ENCODE peak calls at places on chromosomes 12 and 14, in six cellular contexts. Y, D, S, L, H and M are unnamed samples.

GRCh38 chr12:103249614-103250013 is 246.2 kb downstream of the C12orf42 start:
- DNase-seq in Y (no peak), D (no peak), S (no peak), L (no peak), H (no peak), M (no peak)

GRCh38 chr12:126668961-126669360 is 1598.0 kb upstream of the TMEM132C start:
- DNase-seq in Y (no peak), D (no peak), S (no peak), L (peak), H (no peak), M (no peak)

GRCh38 chr12:104480826-104481457 is 24.2 kb downstream of the CHST11 start:
- DNase-seq in Y (no peak), D (no peak), S (no peak), L (no peak), H (no peak), M (no peak)

GRCh38 chr14:81219821-81220487 is 805 bp downstream of the GTF2A1 start:
- DNase-seq in Y (peak), D (peak), S (peak), L (no peak), H (peak), M (peak)

GRCh38 chr12:13154027-13154538 is 42.4 kb upstream of the EMP1 start:
- DNase-seq in Y (peak), D (no peak), S (no peak), L (no peak), H (no peak), M (no peak)

GRCh38 chr12:98741229-98741614 is 96.1 kb downstream of the APAF1 start:
- DNase-seq in Y (peak), D (no peak), S (no peak), L (no peak), H (no peak), M (no peak)

GRCh38 chr12:6965714-6966113 is 4.8 kb downstream of the PHB2 start:
- DNase-seq in Y (no peak), D (no peak), S (no peak), L (no peak), H (no peak), M (no peak)

GRCh38 chr12:133130808-133131128 is 341 bp downstream of the ZNF10 start:
- DNase-seq in Y (no peak), D (no peak), S (peak), L (no peak), H (no peak), M (peak)

GRCh38 chr12:81863406-81863805 is 104.3 kb upstream of the PPFIA2 start:
- DNase-seq in Y (no peak), D (no peak), S (no peak), L (peak), H (no peak), M (no peak)

GRCh38 chr14:23722675-23723074 is 86.5 kb downstream of the DHRS2 start:
- DNase-seq in Y (no peak), D (no peak), S (no peak), L (no peak), H (no peak), M (no peak)

GRCh38 chr14:67566908-67567307 is 33.2 kb downstream of the PIGH start:
- DNase-seq in Y (no peak), D (no peak), S (no peak), L (no peak), H (peak), M (no peak)

GRCh38 chr12:114403044-114403689 is 2.8 kb downstream of the TBX5 start:
- DNase-seq in Y (no peak), D (no peak), S (peak), L (no peak), H (no peak), M (peak)

GRCh38 chr12:27427824-27428223 is 18.7 kb upstream of the SMCO2 start:
- DNase-seq in Y (no peak), D (no peak), S (no peak), L (no peak), H (no peak), M (no peak)

GRCh38 chr12:50397122-50397650 is 777 bp upstream of the FAM186A start:
- DNase-seq in Y (no peak), D (no peak), S (no peak), L (no peak), H (no peak), M (no peak)

GRCh38 chr12:124506145-124506831 is 61.1 kb downstream of the NCOR2 start:
- DNase-seq in Y (no peak), D (no peak), S (peak), L (no peak), H (no peak), M (peak)

GRCh38 chr12:56631790-56632700 is 1.9 kb upstream of the BAZ2A start:
- DNase-seq in Y (peak), D (peak), S (peak), L (no peak), H (peak), M (peak)

GRCh38 chr12:77153706-77154105 is 88.3 kb upstream of the E2F7 start:
- DNase-seq in Y (no peak), D (no peak), S (no peak), L (no peak), H (no peak), M (no peak)

GRCh38 chr14:74882103-74882920 is 596 bp downstream of the DLST start:
- DNase-seq in Y (peak), D (peak), S (peak), L (no peak), H (no peak), M (peak)

GRCh38 chr12:121513464-121514183 is 67.2 kb downstream of the KDM2B start:
- DNase-seq in Y (peak), D (no peak), S (peak), L (no peak), H (no peak), M (peak)

GRCh38 chr12:39764944-39765560 is 145.4 kb upstream of the ABCD2 start:
- DNase-seq in Y (no peak), D (no peak), S (no peak), L (peak), H (peak), M (peak)